ENCODE peak calls at places on chromosomes 13 and 19, in seven cellular contexts. W is AG08395, X is iris pigment epithelial cell, P is endothelial cell, D is T-helper 1 cell, F is Daoy, T is cortex of kidney. R is an unnamed sample.

GRCh38 chr13:98570929-98571372 is 6.0 kb downstream of the STK24 start:
- DNase-seq in W (no peak), X (peak; percentile 52), P (no peak), D (peak; percentile 21), F (peak; percentile 62), T (no peak), R (peak; percentile 39)

GRCh38 chr19:7646426-7646700 is 9.5 kb downstream of the STXBP2 start:
- DNase-seq in W (no peak), X (no peak), P (no peak), D (no peak), F (no peak), T (no peak), R (no peak)

GRCh38 chr13:23683084-23683483 is 112.9 kb downstream of the TNFRSF19 start:
- DNase-seq in W (no peak), X (no peak), P (no peak), D (no peak), F (no peak), T (no peak), R (no peak)

GRCh38 chr19:17058236-17058635 is 17.0 kb downstream of the HAUS8 start:
- DNase-seq in W (no peak), X (peak; percentile 29), P (no peak), D (no peak), F (no peak), T (no peak), R (no peak)

GRCh38 chr13:114059946-114060860 is 72.2 kb downstream of the RASA3 start:
- DNase-seq in W (no peak), X (no peak), P (no peak), D (no peak), F (no peak), T (no peak), R (no peak)

GRCh38 chr13:109274188-109274821 is 512.1 kb downstream of the IRS2 start:
- DNase-seq in W (peak; percentile 72), X (peak; percentile 93), P (no peak), D (no peak), F (peak; percentile 14), T (no peak), R (no peak)

GRCh38 chr13:44364019-44364418 is 9.6 kb upstream of the SERP2 start:
- DNase-seq in W (no peak), X (no peak), P (no peak), D (no peak), F (no peak), T (no peak), R (no peak)

GRCh38 chr13:107210216-107211010 is 642.5 kb upstream of the ARGLU1 start:
- DNase-seq in W (peak; percentile 6), X (peak; percentile 70), P (no peak), D (no peak), F (no peak), T (no peak), R (no peak)